ENCODE peak calls at places on chromosomes 12 and 14, in nine cellular contexts. One of them, this sample, is unnamed.

GRCh38 chr14:76267322-76268012 is 108.5 kb upstream of the ESRRB start:
- DNase-seq in right cardiac atrium: peak; percentile 87
- DNase-seq in memory B cell: no peak
- DNase-seq in stimulated activated CD4-positive, alpha-beta T cell treated with anti-CD3 and anti-CD28 coated beads, Interleukin-1b, Interleukin-23, amount 100 ng/mL, for 4 hours: peak; percentile 3
- DNase-seq in body of pancreas: peak; percentile 82
- DNase-seq in ureter: peak; percentile 58
- DNase-seq in fibroblast of lung: peak; percentile 28
- DNase-seq in ACHN: peak; percentile 57
- DNase-seq in transverse colon: peak; percentile 13
- DNase-seq in this sample: peak; percentile 52

GRCh38 chr12:13851828-13852227 is 129.6 kb downstream of the GRIN2B start:
- DNase-seq in right cardiac atrium: no peak
- DNase-seq in body of pancreas: no peak
- DNase-seq in memory B cell: no peak
- DNase-seq in fibroblast of lung: no peak
- DNase-seq in transverse colon: no peak
- DNase-seq in ureter: no peak
- DNase-seq in ACHN: no peak
- DNase-seq in stimulated activated CD4-positive, alpha-beta T cell treated with anti-CD3 and anti-CD28 coated beads, Interleukin-1b, Interleukin-23, amount 100 ng/mL, for 4 hours: no peak
- DNase-seq in this sample: no peak

GRCh38 chr14:91245029-91245428 is 525 bp upstream of the GPR68 start:
- DNase-seq in body of pancreas: no peak
- DNase-seq in fibroblast of lung: no peak
- DNase-seq in ACHN: no peak
- DNase-seq in stimulated activated CD4-positive, alpha-beta T cell treated with anti-CD3 and anti-CD28 coated beads, Interleukin-1b, Interleukin-23, amount 100 ng/mL, for 4 hours: peak; percentile 51
- DNase-seq in right cardiac atrium: no peak
- DNase-seq in memory B cell: no peak
- DNase-seq in ureter: no peak
- DNase-seq in transverse colon: peak; percentile 48
- DNase-seq in this sample: no peak

GRCh38 chr12:70365398-70365647 is 767 bp upstream of the KCNMB4 start:
- DNase-seq in stimulated activated CD4-positive, alpha-beta T cell treated with anti-CD3 and anti-CD28 coated beads, Interleukin-1b, Interleukin-23, amount 100 ng/mL, for 4 hours: no peak
- DNase-seq in ureter: no peak
- DNase-seq in ACHN: no peak
- DNase-seq in body of pancreas: no peak
- DNase-seq in fibroblast of lung: peak; percentile 20
- DNase-seq in right cardiac atrium: no peak
- DNase-seq in memory B cell: no peak
- DNase-seq in transverse colon: no peak
- DNase-seq in this sample: no peak

GRCh38 chr12:94046626-94047410 is 101.6 kb upstream of the PLXNC1 start:
- DNase-seq in body of pancreas: no peak
- DNase-seq in ACHN: no peak
- DNase-seq in stimulated activated CD4-positive, alpha-beta T cell treated with anti-CD3 and anti-CD28 coated beads, Interleukin-1b, Interleukin-23, amount 100 ng/mL, for 4 hours: no peak
- DNase-seq in fibroblast of lung: no peak
- DNase-seq in transverse colon: no peak
- DNase-seq in ureter: peak; percentile 46
- DNase-seq in right cardiac atrium: no peak
- DNase-seq in memory B cell: no peak
- DNase-seq in this sample: no peak

GRCh38 chr12:110227138-110227537 is 53.9 kb upstream of the ATP2A2 start:
- DNase-seq in stimulated activated CD4-positive, alpha-beta T cell treated with anti-CD3 and anti-CD28 coated beads, Interleukin-1b, Interleukin-23, amount 100 ng/mL, for 4 hours: no peak
- DNase-seq in transverse colon: no peak
- DNase-seq in memory B cell: no peak
- DNase-seq in body of pancreas: no peak
- DNase-seq in ureter: no peak
- DNase-seq in ACHN: no peak
- DNase-seq in fibroblast of lung: no peak
- DNase-seq in right cardiac atrium: no peak
- DNase-seq in this sample: no peak

GRCh38 chr14:100371773-100372172 is 48.6 kb downstream of the SLC25A47 start:
- DNase-seq in ACHN: no peak
- DNase-seq in ureter: no peak
- DNase-seq in fibroblast of lung: no peak
- DNase-seq in stimulated activated CD4-positive, alpha-beta T cell treated with anti-CD3 and anti-CD28 coated beads, Interleukin-1b, Interleukin-23, amount 100 ng/mL, for 4 hours: no peak
- DNase-seq in right cardiac atrium: no peak
- DNase-seq in memory B cell: no peak
- DNase-seq in transverse colon: no peak
- DNase-seq in body of pancreas: no peak
- DNase-seq in this sample: no peak

GRCh38 chr14:72523397-72524157 is 370.3 kb downstream of the DPF3 start:
- DNase-seq in right cardiac atrium: no peak
- DNase-seq in body of pancreas: no peak
- DNase-seq in memory B cell: no peak
- DNase-seq in ureter: no peak
- DNase-seq in fibroblast of lung: peak; percentile 30
- DNase-seq in stimulated activated CD4-positive, alpha-beta T cell treated with anti-CD3 and anti-CD28 coated beads, Interleukin-1b, Interleukin-23, amount 100 ng/mL, for 4 hours: no peak
- DNase-seq in ACHN: no peak
- DNase-seq in transverse colon: no peak
- DNase-seq in this sample: peak; percentile 83

GRCh38 chr12:11798856-11799530 is 149.5 kb downstream of the ETV6 start:
- DNase-seq in ureter: no peak
- DNase-seq in right cardiac atrium: no peak
- DNase-seq in fibroblast of lung: peak; percentile 96
- DNase-seq in ACHN: no peak
- DNase-seq in transverse colon: no peak
- DNase-seq in body of pancreas: no peak
- DNase-seq in memory B cell: no peak
- DNase-seq in stimulated activated CD4-positive, alpha-beta T cell treated with anti-CD3 and anti-CD28 coated beads, Interleukin-1b, Interleukin-23, amount 100 ng/mL, for 4 hours: no peak
- DNase-seq in this sample: peak; percentile 99

GRCh38 chr14:80973918-80974317 is 18.5 kb downstream of the TSHR start:
- DNase-seq in transverse colon: no peak
- DNase-seq in ureter: no peak
- DNase-seq in memory B cell: no peak
- DNase-seq in ACHN: peak; percentile 58
- DNase-seq in fibroblast of lung: peak; percentile 83
- DNase-seq in right cardiac atrium: no peak
- DNase-seq in stimulated activated CD4-positive, alpha-beta T cell treated with anti-CD3 and anti-CD28 coated beads, Interleukin-1b, Interleukin-23, amount 100 ng/mL, for 4 hours: no peak
- DNase-seq in body of pancreas: no peak
- DNase-seq in this sample: no peak

GRCh38 chr12:9702239-9702638 is 30.7 kb downstream of the CLECL1 start:
- DNase-seq in ureter: no peak
- DNase-seq in stimulated activated CD4-positive, alpha-beta T cell treated with anti-CD3 and anti-CD28 coated beads, Interleukin-1b, Interleukin-23, amount 100 ng/mL, for 4 hours: no peak
- DNase-seq in body of pancreas: no peak
- DNase-seq in fibroblast of lung: no peak
- DNase-seq in transverse colon: peak; percentile 26
- DNase-seq in ACHN: no peak
- DNase-seq in right cardiac atrium: no peak
- DNase-seq in memory B cell: no peak
- DNase-seq in this sample: no peak

GRCh38 chr12:25014961-25015360 is 66.1 kb upstream of the BCAT1 start:
- DNase-seq in right cardiac atrium: no peak
- DNase-seq in fibroblast of lung: peak; percentile 62
- DNase-seq in ureter: no peak
- DNase-seq in stimulated activated CD4-positive, alpha-beta T cell treated with anti-CD3 and anti-CD28 coated beads, Interleukin-1b, Interleukin-23, amount 100 ng/mL, for 4 hours: no peak
- DNase-seq in transverse colon: no peak
- DNase-seq in memory B cell: no peak
- DNase-seq in body of pancreas: no peak
- DNase-seq in ACHN: no peak
- DNase-seq in this sample: no peak

GRCh38 chr12:78185109-78185508 is 354.4 kb downstream of the NAV3 start:
- DNase-seq in transverse colon: no peak
- DNase-seq in ureter: no peak
- DNase-seq in memory B cell: no peak
- DNase-seq in stimulated activated CD4-positive, alpha-beta T cell treated with anti-CD3 and anti-CD28 coated beads, Interleukin-1b, Interleukin-23, amount 100 ng/mL, for 4 hours: no peak
- DNase-seq in right cardiac atrium: no peak
- DNase-seq in fibroblast of lung: peak; percentile 77
- DNase-seq in ACHN: peak; percentile 16
- DNase-seq in body of pancreas: no peak
- DNase-seq in this sample: peak; percentile 32

GRCh38 chr14:59530349-59530748 is 46.0 kb downstream of the JKAMP start:
- DNase-seq in body of pancreas: no peak
- DNase-seq in right cardiac atrium: no peak
- DNase-seq in ureter: no peak
- DNase-seq in fibroblast of lung: no peak
- DNase-seq in memory B cell: no peak
- DNase-seq in transverse colon: no peak
- DNase-seq in ACHN: no peak
- DNase-seq in stimulated activated CD4-positive, alpha-beta T cell treated with anti-CD3 and anti-CD28 coated beads, Interleukin-1b, Interleukin-23, amount 100 ng/mL, for 4 hours: no peak
- DNase-seq in this sample: no peak